ENCODE peak calls at places on chromosomes 4 and X, in ten cellular contexts. W is COR-L47; A is stimulated activated naive CD4-positive, alpha-beta T cell; E is lower leg skin; U is activated naive CD4-positive, alpha-beta T cell; M is MCF 10A; Y is KBM-7; I is AG04449; C is epithelial cell of esophagus; Q is renal cortical epithelial cell. X is an unnamed sample.

GRCh38 chr4:121950212-121950679 is 1.6 kb downstream of the TRPC3 start:
- DNase-seq in W (peak; percentile 14), A (peak; percentile 61), E (peak; percentile 90), U (peak; percentile 77), M (peak; percentile 44), Y (peak; percentile 75), I (no peak), C (peak; percentile 33), Q (peak; percentile 9), X (peak; percentile 36)

GRCh38 chr4:184850431-184851199 is 24.8 kb upstream of the ACSL1 start:
- DNase-seq in W (no peak), A (no peak), E (no peak), U (no peak), M (peak; percentile 70), Y (no peak), I (no peak), C (no peak), Q (no peak), X (no peak)

GRCh38 chr4:101527186-101527585 is 179.9 kb upstream of the PPP3CA start:
- DNase-seq in W (no peak), A (peak; percentile 6), E (no peak), U (no peak), M (peak; percentile 0), Y (no peak), I (no peak), C (peak; percentile 48), Q (peak; percentile 48), X (no peak)

GRCh38 chr4:174437324-174437723 is 85.0 kb downstream of the HPGD start:
- DNase-seq in W (no peak), A (no peak), E (no peak), U (no peak), M (peak; percentile 81), Y (no peak), I (no peak), C (peak; percentile 81), Q (peak; percentile 100), X (no peak)

GRCh38 chr4:90852232-90852631 is 725.0 kb downstream of the CCSER1 start:
- DNase-seq in W (no peak), A (no peak), E (no peak), U (no peak), M (no peak), Y (no peak), I (no peak), C (no peak), Q (peak; percentile 23), X (no peak)

GRCh38 chr4:186812592-186812991 is 88.9 kb upstream of the FAT1 start:
- DNase-seq in W (no peak), A (no peak), E (no peak), U (no peak), M (no peak), Y (no peak), I (no peak), C (no peak), Q (no peak), X (no peak)

GRCh38 chrX:133401539-133401938 is 13.8 kb downstream of the GPC4 start:
- DNase-seq in W (no peak), A (no peak), E (no peak), U (no peak), M (no peak), Y (no peak), I (no peak), C (no peak), Q (peak; percentile 51), X (no peak)

GRCh38 chrX:104173841-104174240 is 7.6 kb downstream of the FAM199X start:
- DNase-seq in W (no peak), A (no peak), E (no peak), U (no peak), M (no peak), Y (no peak), I (no peak), C (no peak), Q (no peak), X (no peak)

GRCh38 chrX:101190736-101191135 is 28.9 kb upstream of the DRP2 start:
- DNase-seq in W (no peak), A (no peak), E (no peak), U (no peak), M (no peak), Y (no peak), I (peak; percentile 62), C (no peak), Q (no peak), X (no peak)

GRCh38 chr4:2436301-2436700 is 17.5 kb downstream of the CFAP99 start:
- DNase-seq in W (no peak), A (no peak), E (no peak), U (no peak), M (no peak), Y (no peak), I (no peak), C (no peak), Q (no peak), X (peak; percentile 14)

GRCh38 chr4:147975325-147975724 is 243.4 kb downstream of the ARHGAP10 start:
- DNase-seq in W (no peak), A (no peak), E (no peak), U (no peak), M (no peak), Y (no peak), I (no peak), C (no peak), Q (no peak), X (no peak)

GRCh38 chr4:13322681-13323101 is 161.4 kb downstream of the RAB28 start:
- DNase-seq in W (no peak), A (no peak), E (no peak), U (no peak), M (peak; percentile 1), Y (peak; percentile 2), I (peak; percentile 94), C (peak; percentile 4), Q (peak; percentile 57), X (no peak)

GRCh38 chr4:73341454-73341853 is 62.6 kb upstream of the ALB start:
- DNase-seq in W (peak; percentile 64), A (no peak), E (no peak), U (no peak), M (peak; percentile 72), Y (peak; percentile 35), I (no peak), C (peak; percentile 78), Q (peak; percentile 80), X (peak; percentile 82)

GRCh38 chrX:15790766-15791380 is 589 bp downstream of the ZRSR2 start:
- DNase-seq in W (no peak), A (no peak), E (no peak), U (no peak), M (no peak), Y (no peak), I (no peak), C (no peak), Q (peak; percentile 13), X (no peak)

GRCh38 chr4:133969202-133969873 is 232.3 kb downstream of the PABPC4L start:
- DNase-seq in W (peak; percentile 49), A (no peak), E (no peak), U (no peak), M (peak; percentile 41), Y (peak; percentile 18), I (no peak), C (peak; percentile 70), Q (peak; percentile 16), X (no peak)

GRCh38 chrX:69150294-69150960 is 14.8 kb downstream of the PJA1 start:
- DNase-seq in W (no peak), A (no peak), E (no peak), U (no peak), M (peak; percentile 61), Y (no peak), I (no peak), C (peak; percentile 92), Q (peak; percentile 39), X (no peak)

GRCh38 chr4:28391877-28392276 is 1531.2 kb downstream of the STIM2 start:
- DNase-seq in W (no peak), A (no peak), E (no peak), U (no peak), M (no peak), Y (no peak), I (no peak), C (peak; percentile 7), Q (no peak), X (no peak)

GRCh38 chr4:153296424-153296823 is 48.1 kb upstream of the MND1 start:
- DNase-seq in W (no peak), A (no peak), E (no peak), U (no peak), M (no peak), Y (no peak), I (peak; percentile 61), C (peak; percentile 43), Q (no peak), X (no peak)

GRCh38 chr4:78766650-78767049 is 9.5 kb upstream of the BMP2K start:
- DNase-seq in W (no peak), A (no peak), E (no peak), U (no peak), M (no peak), Y (no peak), I (no peak), C (no peak), Q (no peak), X (no peak)

GRCh38 chr4:107034091-107034698 is 1.9 kb downstream of the DKK2 start:
- DNase-seq in W (peak; percentile 64), A (no peak), E (peak; percentile 88), U (no peak), M (no peak), Y (peak; percentile 78), I (no peak), C (peak; percentile 16), Q (no peak), X (peak; percentile 7)

GRCh38 chrX:24153796-24154189 is 4.3 kb downstream of the ZFX start:
- DNase-seq in W (no peak), A (no peak), E (no peak), U (no peak), M (no peak), Y (no peak), I (no peak), C (no peak), Q (no peak), X (no peak)

GRCh38 chrX:139834879-139835278 is 98.0 kb downstream of the ATP11C start:
- DNase-seq in W (no peak), A (no peak), E (no peak), U (no peak), M (no peak), Y (no peak), I (no peak), C (no peak), Q (no peak), X (no peak)

GRCh38 chr4:72569719-72570235 is 756 bp upstream of the ADAMTS3 start:
- DNase-seq in W (no peak), A (no peak), E (peak; percentile 82), U (no peak), M (no peak), Y (no peak), I (no peak), C (no peak), Q (peak; percentile 8), X (no peak)

GRCh38 chr4:110518889-110519490 is 43.0 kb downstream of the ENPEP start:
- DNase-seq in W (no peak), A (no peak), E (no peak), U (no peak), M (peak; percentile 55), Y (peak; percentile 26), I (no peak), C (peak; percentile 43), Q (no peak), X (peak; percentile 2)

X was measured in NCI-H1092 treated with DMSO at 0.1 percent for 48 hours.